ENCODE peak calls at places on chromosome 7, in eight cellular contexts. One of them, this sample, is unnamed.

GRCh38 chr7:155349601-155350331 is 52.1 kb downstream of the INSIG1 start:
- DNase-seq in AG09319: no peak
- DNase-seq in Calu3: no peak
- DNase-seq in upper lobe of right lung: peak; percentile 68
- DNase-seq in progenitor cell of endocrine pancreas: no peak
- DNase-seq in IMR-90: no peak
- DNase-seq in ascending aorta: no peak
- DNase-seq in heart left ventricle: peak; percentile 15
- DNase-seq in this sample: no peak

GRCh38 chr7:15143936-15144335 is 241.4 kb upstream of the DGKB start:
- DNase-seq in ascending aorta: no peak
- DNase-seq in AG09319: no peak
- DNase-seq in IMR-90: no peak
- DNase-seq in progenitor cell of endocrine pancreas: no peak
- DNase-seq in upper lobe of right lung: no peak
- DNase-seq in Calu3: no peak
- DNase-seq in heart left ventricle: no peak
- DNase-seq in this sample: no peak

GRCh38 chr7:23864984-23865383 is 155.0 kb downstream of the STK31 start:
- DNase-seq in upper lobe of right lung: no peak
- DNase-seq in Calu3: no peak
- DNase-seq in AG09319: peak; percentile 14
- DNase-seq in IMR-90: peak; percentile 43
- DNase-seq in progenitor cell of endocrine pancreas: no peak
- DNase-seq in heart left ventricle: no peak
- DNase-seq in ascending aorta: no peak
- DNase-seq in this sample: peak; percentile 82

GRCh38 chr7:107396990-107397389 is 72.9 kb upstream of the GPR22 start:
- DNase-seq in IMR-90: no peak
- DNase-seq in heart left ventricle: no peak
- DNase-seq in progenitor cell of endocrine pancreas: no peak
- DNase-seq in Calu3: no peak
- DNase-seq in ascending aorta: no peak
- DNase-seq in upper lobe of right lung: no peak
- DNase-seq in AG09319: no peak
- DNase-seq in this sample: no peak

GRCh38 chr7:138204285-138204988 is 128.2 kb downstream of the AKR1D1 start:
- DNase-seq in ascending aorta: no peak
- DNase-seq in AG09319: no peak
- DNase-seq in Calu3: no peak
- DNase-seq in upper lobe of right lung: no peak
- DNase-seq in heart left ventricle: no peak
- DNase-seq in progenitor cell of endocrine pancreas: no peak
- DNase-seq in IMR-90: no peak
- DNase-seq in this sample: no peak

GRCh38 chr7:39595102-39595620 is 28.2 kb upstream of the RALA start:
- DNase-seq in ascending aorta: no peak
- DNase-seq in AG09319: no peak
- DNase-seq in Calu3: no peak
- DNase-seq in upper lobe of right lung: no peak
- DNase-seq in progenitor cell of endocrine pancreas: no peak
- DNase-seq in IMR-90: peak; percentile 50
- DNase-seq in heart left ventricle: no peak
- DNase-seq in this sample: peak; percentile 51

GRCh38 chr7:134836447-134836846 is 57.0 kb downstream of the CALD1 start:
- DNase-seq in ascending aorta: no peak
- DNase-seq in IMR-90: peak; percentile 75
- DNase-seq in Calu3: no peak
- DNase-seq in heart left ventricle: no peak
- DNase-seq in AG09319: no peak
- DNase-seq in upper lobe of right lung: no peak
- DNase-seq in progenitor cell of endocrine pancreas: no peak
- DNase-seq in this sample: peak; percentile 97

GRCh38 chr7:137983308-137984008 is 18.4 kb downstream of the CREB3L2 start:
- DNase-seq in ascending aorta: no peak
- DNase-seq in IMR-90: no peak
- DNase-seq in progenitor cell of endocrine pancreas: no peak
- DNase-seq in AG09319: no peak
- DNase-seq in heart left ventricle: peak; percentile 49
- DNase-seq in Calu3: no peak
- DNase-seq in upper lobe of right lung: no peak
- DNase-seq in this sample: no peak

GRCh38 chr7:9869566-9869965 is 1104.1 kb upstream of the PHF14 start:
- DNase-seq in IMR-90: no peak
- DNase-seq in heart left ventricle: no peak
- DNase-seq in progenitor cell of endocrine pancreas: no peak
- DNase-seq in upper lobe of right lung: no peak
- DNase-seq in ascending aorta: no peak
- DNase-seq in Calu3: no peak
- DNase-seq in AG09319: no peak
- DNase-seq in this sample: no peak

GRCh38 chr7:83476501-83476900 is 172.4 kb downstream of the SEMA3E start:
- DNase-seq in ascending aorta: no peak
- DNase-seq in upper lobe of right lung: no peak
- DNase-seq in Calu3: no peak
- DNase-seq in heart left ventricle: no peak
- DNase-seq in AG09319: no peak
- DNase-seq in progenitor cell of endocrine pancreas: no peak
- DNase-seq in IMR-90: no peak
- DNase-seq in this sample: no peak

GRCh38 chr7:1704326-1705241 is 34.5 kb downstream of the ELFN1 start:
- DNase-seq in ascending aorta: peak; percentile 4
- DNase-seq in IMR-90: no peak
- DNase-seq in heart left ventricle: peak; percentile 19
- DNase-seq in AG09319: no peak
- DNase-seq in progenitor cell of endocrine pancreas: no peak
- DNase-seq in Calu3: no peak
- DNase-seq in upper lobe of right lung: peak; percentile 53
- DNase-seq in this sample: no peak

GRCh38 chr7:76512941-76513816 is 2.8 kb downstream of the UPK3B start:
- DNase-seq in AG09319: no peak
- DNase-seq in progenitor cell of endocrine pancreas: no peak
- DNase-seq in heart left ventricle: peak; percentile 29
- DNase-seq in upper lobe of right lung: no peak
- DNase-seq in ascending aorta: no peak
- DNase-seq in IMR-90: no peak
- DNase-seq in Calu3: peak; percentile 28
- DNase-seq in this sample: no peak

GRCh38 chr7:27737178-27737577 is 2.8 kb upstream of the TAX1BP1 start:
- DNase-seq in ascending aorta: no peak
- DNase-seq in IMR-90: no peak
- DNase-seq in AG09319: no peak
- DNase-seq in progenitor cell of endocrine pancreas: no peak
- DNase-seq in heart left ventricle: no peak
- DNase-seq in Calu3: no peak
- DNase-seq in upper lobe of right lung: no peak
- DNase-seq in this sample: no peak

GRCh38 chr7:153381275-153382119 is 621.9 kb downstream of the ACTR3B start:
- DNase-seq in ascending aorta: no peak
- DNase-seq in heart left ventricle: no peak
- DNase-seq in progenitor cell of endocrine pancreas: no peak
- DNase-seq in Calu3: no peak
- DNase-seq in IMR-90: no peak
- DNase-seq in upper lobe of right lung: peak; percentile 66
- DNase-seq in AG09319: no peak
- DNase-seq in this sample: no peak

GRCh38 chr7:79337722-79338121 is 115.7 kb downstream of the MAGI2 start:
- DNase-seq in upper lobe of right lung: no peak
- DNase-seq in Calu3: no peak
- DNase-seq in progenitor cell of endocrine pancreas: no peak
- DNase-seq in heart left ventricle: no peak
- DNase-seq in IMR-90: no peak
- DNase-seq in ascending aorta: no peak
- DNase-seq in AG09319: no peak
- DNase-seq in this sample: no peak

GRCh38 chr7:19681596-19681995 is 27.2 kb downstream of the POLR1F start:
- DNase-seq in progenitor cell of endocrine pancreas: no peak
- DNase-seq in heart left ventricle: no peak
- DNase-seq in ascending aorta: no peak
- DNase-seq in Calu3: no peak
- DNase-seq in upper lobe of right lung: no peak
- DNase-seq in IMR-90: no peak
- DNase-seq in AG09319: no peak
- DNase-seq in this sample: no peak

GRCh38 chr7:152989889-152990380 is 230.4 kb downstream of the ACTR3B start:
- DNase-seq in Calu3: peak; percentile 26
- DNase-seq in AG09319: no peak
- DNase-seq in upper lobe of right lung: no peak
- DNase-seq in ascending aorta: no peak
- DNase-seq in progenitor cell of endocrine pancreas: no peak
- DNase-seq in IMR-90: peak; percentile 3
- DNase-seq in heart left ventricle: no peak
- DNase-seq in this sample: peak; percentile 46

GRCh38 chr7:116208919-116209318 is 1.4 kb upstream of the TES start:
- DNase-seq in heart left ventricle: no peak
- DNase-seq in ascending aorta: no peak
- DNase-seq in AG09319: no peak
- DNase-seq in upper lobe of right lung: no peak
- DNase-seq in IMR-90: no peak
- DNase-seq in Calu3: no peak
- DNase-seq in progenitor cell of endocrine pancreas: no peak
- DNase-seq in this sample: no peak

GRCh38 chr7:116211913-116212596 is 1.7 kb downstream of the TES start:
- DNase-seq in ascending aorta: no peak
- DNase-seq in Calu3: no peak
- DNase-seq in heart left ventricle: no peak
- DNase-seq in IMR-90: peak; percentile 31
- DNase-seq in progenitor cell of endocrine pancreas: no peak
- DNase-seq in upper lobe of right lung: no peak
- DNase-seq in AG09319: no peak
- DNase-seq in this sample: peak; percentile 29

GRCh38 chr7:116211006-116211912 is 920 bp downstream of the TES start:
- DNase-seq in Calu3: peak; percentile 90
- DNase-seq in progenitor cell of endocrine pancreas: peak; percentile 59
- DNase-seq in heart left ventricle: peak; percentile 81
- DNase-seq in ascending aorta: peak; percentile 64
- DNase-seq in upper lobe of right lung: peak; percentile 89
- DNase-seq in AG09319: no peak
- DNase-seq in IMR-90: peak; percentile 91
- DNase-seq in this sample: peak; percentile 93

GRCh38 chr7:116209561-116210070 is 723 bp upstream of the TES start:
- DNase-seq in IMR-90: peak; percentile 22
- DNase-seq in ascending aorta: no peak
- DNase-seq in progenitor cell of endocrine pancreas: no peak
- DNase-seq in heart left ventricle: no peak
- DNase-seq in AG09319: no peak
- DNase-seq in upper lobe of right lung: no peak
- DNase-seq in Calu3: no peak
- DNase-seq in this sample: no peak

DNA sequence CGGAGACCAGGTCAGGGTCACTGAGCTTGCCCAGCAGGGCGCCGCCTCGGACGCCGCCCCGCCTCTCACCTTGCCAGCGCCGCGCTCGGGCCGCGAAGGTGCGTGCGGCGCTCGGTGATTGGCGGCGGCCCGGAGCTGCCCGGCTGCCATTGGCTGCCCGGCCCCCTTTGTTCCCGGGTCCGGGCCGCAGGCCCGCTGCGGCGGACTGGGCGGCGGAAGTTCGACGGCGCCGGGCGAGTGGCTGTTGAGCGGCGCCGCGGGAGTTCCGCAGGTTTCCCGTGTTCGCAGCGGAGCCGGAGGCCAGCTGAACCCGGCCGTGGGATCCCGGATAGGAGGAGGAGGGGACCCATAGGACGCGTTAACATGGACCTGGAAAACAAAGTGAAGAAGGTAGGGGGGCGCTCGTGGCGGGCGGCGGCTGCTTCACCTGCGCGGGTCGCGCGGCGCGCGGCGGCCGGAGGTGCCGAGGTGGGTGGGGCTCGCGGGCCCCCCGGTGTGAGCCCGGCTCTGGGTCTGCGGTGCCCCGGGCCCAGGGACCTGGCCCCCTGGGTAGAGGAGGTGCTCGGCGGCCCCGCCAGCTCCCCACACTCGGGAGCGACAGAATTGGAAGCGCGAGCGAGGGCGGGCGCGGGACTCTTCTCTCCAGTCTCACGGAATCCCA is at the start of gene TES:
- DNase-seq in ascending aorta: no peak
- DNase-seq in progenitor cell of endocrine pancreas: peak; percentile 72
- DNase-seq in Calu3: peak; percentile 91
- DNase-seq in IMR-90: peak; percentile 57
- DNase-seq in AG09319: no peak
- DNase-seq in upper lobe of right lung: peak; percentile 91
- DNase-seq in heart left ventricle: peak; percentile 78
- DNase-seq in this sample: peak; percentile 35
- TF ChIP-seq CTCF in ascending aorta: no peak
- TF ChIP-seq CTCF in progenitor cell of endocrine pancreas: no peak
- TF ChIP-seq CTCF in Calu3: no peak
- TF ChIP-seq CTCF in IMR-90: no peak
- TF ChIP-seq CTCF in AG09319: no peak
- TF ChIP-seq CTCF in upper lobe of right lung: no peak
- TF ChIP-seq CTCF in heart left ventricle: no peak
- TF ChIP-seq CTCF in this sample: no peak

GRCh38 chr7:82444220-82445049 is 858 bp upstream of the CACNA2D1 start:
- DNase-seq in progenitor cell of endocrine pancreas: no peak
- DNase-seq in ascending aorta: no peak
- DNase-seq in IMR-90: no peak
- DNase-seq in upper lobe of right lung: peak; percentile 66
- DNase-seq in Calu3: peak; percentile 51
- DNase-seq in heart left ventricle: no peak
- DNase-seq in AG09319: no peak
- DNase-seq in this sample: no peak
- TF ChIP-seq CTCF in progenitor cell of endocrine pancreas: no peak
- TF ChIP-seq CTCF in ascending aorta: no peak
- TF ChIP-seq CTCF in IMR-90: no peak
- TF ChIP-seq CTCF in upper lobe of right lung: no peak
- TF ChIP-seq CTCF in Calu3: no peak
- TF ChIP-seq CTCF in heart left ventricle: no peak
- TF ChIP-seq CTCF in AG09319: no peak
- TF ChIP-seq CTCF in this sample: no peak

DNA sequence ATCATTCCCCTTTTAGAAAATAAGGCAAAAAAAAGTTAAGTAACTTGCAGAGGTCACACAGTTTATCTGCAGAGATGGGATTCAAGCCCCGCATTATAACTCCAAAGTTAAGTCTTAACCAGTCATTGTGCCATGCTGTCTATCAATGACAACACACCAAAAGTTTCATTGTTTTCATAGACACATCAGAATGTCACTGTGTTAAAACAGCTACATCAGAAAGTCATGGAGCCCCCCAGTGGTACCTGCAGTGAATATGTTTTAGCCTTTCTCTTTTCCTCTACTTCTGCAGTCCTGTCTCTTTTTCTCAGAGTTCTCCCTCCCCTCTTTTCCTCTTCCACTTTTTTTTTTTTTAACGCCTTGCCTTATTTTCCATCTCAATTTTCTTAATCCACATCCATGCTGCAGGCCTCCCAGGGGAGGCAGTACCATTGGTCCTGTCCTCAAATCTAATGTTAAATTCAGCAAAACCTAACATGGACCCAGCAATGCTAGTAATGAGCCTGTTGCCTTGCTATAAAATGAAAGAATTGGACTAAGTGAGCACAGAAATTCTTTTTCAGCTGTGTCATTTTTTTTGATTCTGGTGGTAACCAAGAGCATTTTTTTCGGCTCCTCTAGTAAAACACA is 3.8 kb upstream of the NRCAM start:
- DNase-seq in AG09319: no peak
- DNase-seq in Calu3: peak; percentile 35
- DNase-seq in heart left ventricle: no peak
- DNase-seq in upper lobe of right lung: no peak
- DNase-seq in IMR-90: no peak
- DNase-seq in progenitor cell of endocrine pancreas: no peak
- DNase-seq in ascending aorta: no peak
- DNase-seq in this sample: peak; percentile 56
- TF ChIP-seq CTCF in AG09319: peak; percentile 54
- TF ChIP-seq CTCF in Calu3: no peak
- TF ChIP-seq CTCF in heart left ventricle: no peak
- TF ChIP-seq CTCF in upper lobe of right lung: peak; percentile 44
- TF ChIP-seq CTCF in IMR-90: peak; percentile 45
- TF ChIP-seq CTCF in progenitor cell of endocrine pancreas: peak; percentile 61
- TF ChIP-seq CTCF in ascending aorta: peak; percentile 17
- TF ChIP-seq CTCF in this sample: peak; percentile 66

GRCh38 chr7:50696810-50697582 is 85.7 kb downstream of the GRB10 start:
- DNase-seq in heart left ventricle: no peak
- DNase-seq in AG09319: no peak
- DNase-seq in ascending aorta: no peak
- DNase-seq in progenitor cell of endocrine pancreas: no peak
- DNase-seq in IMR-90: no peak
- DNase-seq in Calu3: peak; percentile 38
- DNase-seq in upper lobe of right lung: no peak
- DNase-seq in this sample: peak; percentile 17
- TF ChIP-seq CTCF in heart left ventricle: peak; percentile 43
- TF ChIP-seq CTCF in AG09319: peak; percentile 37
- TF ChIP-seq CTCF in ascending aorta: peak; percentile 42
- TF ChIP-seq CTCF in progenitor cell of endocrine pancreas: peak; percentile 45
- TF ChIP-seq CTCF in IMR-90: peak; percentile 39
- TF ChIP-seq CTCF in Calu3: peak; percentile 79
- TF ChIP-seq CTCF in upper lobe of right lung: peak; percentile 51
- TF ChIP-seq CTCF in this sample: peak; percentile 51